ENCODE peak calls at places on chromosomes 1 and 21, in six cellular contexts. Z is ovary, W is neural progenitor cell, B is Peyer's patch, U is OCI-LY7, F is left ventricle myocardium inferior. D is an unnamed sample. For H3K4me1, the result is how much of the 10 kb centered on the place peaks cover.

GRCh38 chr1:91621360-91621759 is 120.7 kb downstream of the CDC7 start:
- DNase-seq in U (no peak), Z (no peak), F (no peak), W (no peak), B (no peak), D (no peak)

GRCh38 chr1:70528591-70529333 is 117.7 kb downstream of the CTH start:
- DNase-seq in F (no peak), W (peak), B (peak), U (peak), Z (peak), D (no peak)

GRCh38 chr1:196546272-196547245 is 61.7 kb downstream of the KCNT2 start:
- DNase-seq in B (no peak), F (no peak), U (no peak), Z (no peak), W (no peak), D (no peak)

GRCh38 chr1:18731591-18732235 is 101.1 kb downstream of the PAX7 start:
- DNase-seq in F (no peak), U (no peak), B (no peak), Z (no peak), W (no peak), D (no peak)

GRCh38 chr1:183281039-183281438 is 95.0 kb downstream of the LAMC2 start:
- DNase-seq in Z (no peak), F (no peak), U (no peak), W (peak), B (peak), D (no peak)

GRCh38 chr21:39669976-39670671 is 57.4 kb downstream of the B3GALT5 start:
- DNase-seq in W (no peak), F (no peak), B (peak), U (no peak), Z (no peak), D (peak)

GRCh38 chr1:41874350-41874749 is 44.4 kb downstream of the HIVEP3 start:
- DNase-seq in Z (no peak), F (no peak), U (no peak), W (peak), B (no peak), D (no peak)

GRCh38 chr1:161019767-161020572 is 982 bp downstream of the F11R start:
- DNase-seq in B (no peak), F (no peak), Z (no peak), U (no peak), W (peak), D (no peak)

GRCh38 chr1:207883660-207884245 is 27.2 kb downstream of the CD34 start:
- DNase-seq in W (no peak), F (no peak), U (no peak), Z (no peak), B (no peak), D (no peak)

GRCh38 chr1:51576085-51576444 is 40.8 kb upstream of the OSBPL9 start:
- DNase-seq in Z (no peak), B (no peak), U (no peak), F (no peak), W (no peak), D (no peak)

GRCh38 chr1:44251486-44251885 is 38.2 kb downstream of the DMAP1 start:
- DNase-seq in U (no peak), B (no peak), F (no peak), Z (no peak), W (no peak), D (no peak)

GRCh38 chr1:231534703-231535159 is 6.3 kb downstream of the TSNAX start:
- DNase-seq in Z (no peak), W (no peak), U (no peak), B (no peak), F (no peak), D (no peak)

GRCh38 chr1:75492011-75492410 is 118.9 kb downstream of the SLC44A5 start:
- DNase-seq in Z (no peak), U (no peak), B (no peak), F (no peak), W (no peak), D (no peak)

GRCh38 chr1:229319487-229319886 is 23.4 kb downstream of the CCSAP start:
- DNase-seq in U (no peak), B (no peak), Z (no peak), F (no peak), W (no peak), D (no peak)

GRCh38 chr21:20445971-20446370 is 552.2 kb upstream of the NCAM2 start:
- DNase-seq in F (no peak), B (no peak), Z (no peak), U (no peak), W (no peak), D (no peak)

GRCh38 chr21:32925098-32925497 is 100.6 kb upstream of the OLIG2 start:
- DNase-seq in W (no peak), U (no peak), Z (no peak), B (no peak), F (no peak), D (no peak)

GRCh38 chr1:111666828-111667227 is 47.2 kb downstream of the RAP1A start:
- DNase-seq in Z (no peak), B (no peak), U (no peak), W (peak), F (no peak), D (no peak)

DNA sequence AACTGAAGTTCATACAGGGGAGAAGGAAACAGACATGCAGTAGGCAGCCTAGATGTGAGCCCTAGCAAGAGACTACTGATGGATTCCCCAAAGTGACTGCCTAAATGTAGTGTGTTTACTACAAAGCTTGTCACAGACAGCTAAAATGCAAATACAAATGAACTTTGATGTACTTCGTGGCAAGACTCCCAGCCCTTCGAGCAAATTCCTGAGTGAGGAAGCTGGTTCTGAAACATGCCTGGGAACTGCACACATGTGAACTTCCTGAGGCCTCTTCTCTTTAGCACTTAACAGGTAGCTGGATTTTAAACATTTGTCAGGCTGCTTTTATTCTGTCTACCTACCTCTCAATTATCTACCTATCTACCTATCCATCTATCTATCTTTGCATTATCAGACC is 6.7 kb upstream of the IRF2BP2 start:
- DNase-seq in U (no peak), W (no peak), Z (no peak), F (no peak), B (no peak), D (no peak)
- H3K4me1 ChIP-seq in U (under half), W (under half), Z (under half), F (half or more), B (under half), D (half or more)

GRCh38 chr1:212257157-212257556 is 28.1 kb upstream of the PPP2R5A start:
- DNase-seq in Z (no peak), B (no peak), U (no peak), F (no peak), W (no peak), D (no peak)

GRCh38 chr1:212256404-212256803 is 28.8 kb upstream of the PPP2R5A start:
- DNase-seq in B (peak), U (peak), W (no peak), F (no peak), Z (no peak), D (no peak)

GRCh38 chr1:212259693-212260480 is 25.3 kb upstream of the PPP2R5A start:
- DNase-seq in Z (no peak), B (no peak), F (no peak), U (no peak), W (no peak), D (no peak)

GRCh38 chr1:212260557-212261342 is 24.5 kb upstream of the PPP2R5A start:
- DNase-seq in W (no peak), U (no peak), F (no peak), B (no peak), Z (no peak), D (no peak)

GRCh38 chr1:212261361-212261929 is 23.8 kb upstream of the PPP2R5A start:
- DNase-seq in U (no peak), B (no peak), F (no peak), W (no peak), Z (no peak), D (no peak)
- H3K4me3 ChIP-seq in U (no peak), B (no peak), F (no peak), W (no peak), Z (no peak), D (no peak)

GRCh38 chr1:24109686-24110475 is 2.1 kb downstream of the MYOM3 start:
- DNase-seq in U (no peak), Z (no peak), B (no peak), F (no peak), W (no peak), D (no peak)
- H3K4me1 ChIP-seq in U (under half), Z (under half), B (under half), F (half or more), W (under half), D (under half)

DNA sequence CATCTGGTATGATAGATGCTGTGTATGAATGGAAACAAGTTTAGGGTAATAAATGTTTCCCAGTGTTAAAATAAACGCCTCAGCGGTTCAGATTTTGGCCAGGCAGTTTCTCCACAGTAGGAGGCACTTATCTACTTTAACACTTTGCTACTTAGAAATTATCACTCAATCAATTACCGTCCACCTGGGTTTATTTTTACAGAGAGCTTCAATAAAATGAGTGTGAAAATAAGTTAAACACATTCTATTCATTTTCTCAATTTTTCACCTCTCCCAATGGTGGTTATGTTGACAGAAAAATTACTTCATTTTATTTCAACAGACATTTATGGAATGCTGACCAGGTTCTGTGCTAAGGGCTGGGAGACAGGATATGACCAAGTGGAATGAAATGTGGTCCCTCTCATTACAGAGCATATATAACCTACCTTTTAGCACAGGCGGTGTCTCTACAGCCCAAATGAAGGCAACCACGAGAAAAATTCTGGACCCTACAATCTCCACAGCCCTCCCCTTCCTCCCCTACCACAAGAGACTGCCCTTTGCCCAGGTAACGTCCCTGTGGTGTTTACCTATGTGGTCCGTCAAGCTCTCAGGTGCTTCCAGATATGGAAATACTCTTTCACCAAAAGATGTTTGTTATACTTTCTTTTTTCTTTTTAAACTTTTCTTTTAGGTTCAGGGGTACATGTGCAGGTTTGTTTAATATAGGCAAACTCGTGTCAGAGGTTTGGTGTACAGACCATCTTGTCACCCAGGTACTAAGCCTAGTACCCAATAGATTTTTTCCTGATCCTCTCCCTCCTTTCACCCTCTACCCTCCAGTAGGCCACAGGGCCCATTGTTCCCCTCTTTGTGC is 105.5 kb downstream of the HLCS start:
- DNase-seq in Z (no peak), B (no peak), F (no peak), U (no peak), W (no peak), D (no peak)
- H3K4me3 ChIP-seq in Z (no peak), B (no peak), F (no peak), U (no peak), W (no peak), D (no peak)

DNA sequence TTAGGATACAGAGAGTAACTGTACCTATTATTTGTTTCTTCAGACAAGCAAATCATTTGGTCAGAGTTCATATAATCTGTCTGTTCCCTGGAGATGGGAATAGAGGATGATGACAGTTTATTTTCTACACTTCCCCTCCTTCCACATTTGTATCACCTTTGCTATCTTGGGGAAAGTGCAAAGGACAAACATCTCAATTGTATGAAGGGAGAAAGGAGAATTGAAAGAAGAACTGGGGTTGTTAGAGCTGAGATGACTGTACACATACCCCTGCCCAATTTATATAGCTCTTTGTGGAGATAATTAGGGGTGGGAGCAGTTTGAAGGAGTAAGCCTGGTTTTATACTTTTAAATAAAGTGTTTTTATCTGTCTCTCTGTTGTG is 14.0 kb downstream of the POLR3GL start:
- DNase-seq in U (no peak), W (no peak), F (no peak), B (no peak), Z (no peak), D (no peak)
- H3K4me1 ChIP-seq in U (half or more), W (under half), F (half or more), B (under half), Z (under half), D (half or more)

GRCh38 chr1:225653463-225654276 is 747 bp upstream of the ENAH start:
- DNase-seq in Z (peak), W (peak), B (peak), F (peak), U (peak), D (peak)

GRCh38 chr1:225651376-225651871 is 1.5 kb downstream of the ENAH start:
- DNase-seq in W (no peak), Z (no peak), B (no peak), F (no peak), U (no peak), D (no peak)

GRCh38 chr1:225652726-225653462 is at the start of gene ENAH:
- DNase-seq in W (peak), F (peak), Z (peak), B (peak), U (peak), D (peak)

GRCh38 chr1:225651872-225652725 is 824 bp downstream of the ENAH start:
- DNase-seq in B (no peak), U (peak), W (peak), F (peak), Z (no peak), D (peak)

GRCh38 chr1:225650198-225650597 is 2.7 kb downstream of the ENAH start:
- DNase-seq in U (no peak), W (no peak), F (no peak), B (no peak), Z (no peak), D (no peak)
- H3K4me3 ChIP-seq in U (no peak), W (peak), F (peak), B (no peak), Z (peak), D (no peak)

GRCh38 chr1:244368279-244368678 is 83.4 kb downstream of the ADSS2 start:
- DNase-seq in Z (no peak), W (no peak), B (no peak), F (no peak), U (no peak), D (no peak)
- H3K4me1 ChIP-seq in Z (under half), W (under half), B (under half), F (under half), U (under half), D (under half)

D was measured in thyroid gland.